ENCODE peak calls at places on chromosomes 3 and 15, in five cellular contexts. G is AG09309, E is foreskin fibroblast, D is Caco-2, F is kidney. B is an unnamed sample.

GRCh38 chr3:131494706-131495105 is 8.1 kb downstream of the MRPL3 start:
- DNase-seq in F (no peak), D (no peak), E (no peak), G (no peak), B (no peak)

GRCh38 chr3:40312661-40313226 is 3.2 kb downstream of the EIF1B start:
- DNase-seq in D (no peak), F (no peak), G (no peak), E (no peak), B (no peak)

GRCh38 chr3:157100997-157101396 is 59.0 kb downstream of the CCNL1 start:
- DNase-seq in E (no peak), F (no peak), G (no peak), D (no peak), B (no peak)

GRCh38 chr3:157335198-157335597 is 101.5 kb upstream of the PTX3 start:
- DNase-seq in E (no peak), F (no peak), D (no peak), G (no peak), B (no peak)

GRCh38 chr3:5160926-5161858 is 26.3 kb upstream of the EDEM1 start:
- DNase-seq in E (no peak), F (no peak), D (no peak), G (no peak), B (no peak)

GRCh38 chr3:24340161-24340560 is 154.5 kb downstream of the THRB start:
- DNase-seq in G (no peak), E (no peak), D (no peak), F (no peak), B (no peak)

GRCh38 chr15:69893863-69894262 is 203.9 kb downstream of the TLE3 start:
- DNase-seq in D (no peak), E (peak; percentile 30), G (peak; percentile 38), F (no peak), B (no peak)

GRCh38 chr3:131694351-131694750 is 191.6 kb upstream of the MRPL3 start:
- DNase-seq in E (no peak), G (no peak), F (no peak), D (no peak), B (no peak)

GRCh38 chr3:144028798-144029411 is 57.3 kb downstream of the DIPK2A start:
- DNase-seq in E (no peak), G (no peak), D (no peak), F (no peak), B (no peak)

GRCh38 chr3:193997228-193998192 is 138.4 kb upstream of the HES1 start:
- DNase-seq in F (no peak), G (peak; percentile 59), D (no peak), E (no peak), B (no peak)

GRCh38 chr3:37531071-37531720 is 330.5 kb upstream of the CTDSPL start:
- DNase-seq in E (no peak), G (no peak), D (no peak), F (no peak), B (no peak)

GRCh38 chr3:99568936-99569335 is 69.5 kb upstream of the COL8A1 start:
- DNase-seq in E (no peak), F (no peak), D (no peak), G (no peak), B (no peak)

GRCh38 chr3:45225465-45226205 is 452 bp downstream of the TMEM158 start:
- DNase-seq in F (peak; percentile 76), E (no peak), D (no peak), G (no peak), B (no peak)

GRCh38 chr3:170707899-170708298 is 122.0 kb upstream of the SLC7A14 start:
- DNase-seq in F (no peak), G (no peak), E (no peak), D (no peak), B (no peak)

GRCh38 chr3:40137586-40138295 is 171.8 kb upstream of the EIF1B start:
- DNase-seq in G (peak; percentile 40), F (no peak), D (no peak), E (peak; percentile 86), B (no peak)

GRCh38 chr15:85689729-85690128 is 105.0 kb downstream of the KLHL25 start:
- DNase-seq in F (no peak), D (no peak), E (peak; percentile 27), G (no peak), B (no peak)

GRCh38 chr15:66737243-66738010 is 35.4 kb downstream of the SMAD6 start:
- DNase-seq in G (no peak), F (peak; percentile 50), E (no peak), D (no peak), B (no peak)

GRCh38 chr15:91148243-91148642 is 48.2 kb downstream of the SV2B start:
- DNase-seq in D (no peak), F (no peak), G (no peak), E (no peak), B (no peak)

GRCh38 chr15:72306211-72306785 is 13.7 kb downstream of the CELF6 start:
- DNase-seq in E (peak; percentile 16), G (no peak), F (no peak), D (no peak), B (no peak)

GRCh38 chr3:61353353-61353752 is 102.1 kb upstream of the FHIT start:
- DNase-seq in D (no peak), F (no peak), G (no peak), E (no peak), B (no peak)

GRCh38 chr3:182792901-182793662 is at the start of gene ATP11B:
- DNase-seq in D (peak; percentile 74), F (peak; percentile 90), G (no peak), E (peak; percentile 41), B (peak; percentile 25)

GRCh38 chr3:9248232-9249191 is 934 bp downstream of the SRGAP3 start:
- DNase-seq in D (no peak), G (no peak), F (peak; percentile 71), E (no peak), B (no peak)

GRCh38 chr3:140247775-140248174 is 312.8 kb downstream of the CLSTN2 start:
- DNase-seq in E (no peak), G (no peak), F (no peak), D (peak; percentile 42), B (peak; percentile 58)

GRCh38 chr15:68644088-68644904 is 65.5 kb downstream of the CORO2B start:
- DNase-seq in F (no peak), D (no peak), G (peak; percentile 55), E (peak; percentile 83), B (peak; percentile 36)

GRCh38 chr15:100189849-100190248 is 151.9 kb downstream of the ADAMTS17 start:
- DNase-seq in E (no peak), D (peak; percentile 9), F (peak; percentile 43), G (no peak), B (no peak)

GRCh38 chr3:127168271-127168670 is 24.7 kb upstream of the PRR23E start:
- DNase-seq in D (no peak), E (no peak), G (no peak), F (no peak), B (no peak)

GRCh38 chr15:64599716-64600115 is 139.3 kb downstream of the ZNF609 start:
- DNase-seq in E (peak; percentile 20), D (no peak), G (no peak), F (no peak), B (no peak)

GRCh38 chr15:33243393-33243792 is 48.9 kb upstream of the FMN1 start:
- DNase-seq in F (no peak), D (no peak), G (no peak), E (no peak), B (no peak)

GRCh38 chr15:81880314-81880713 is 165.5 kb downstream of the MEX3B start:
- DNase-seq in E (no peak), D (no peak), F (no peak), G (no peak), B (no peak)

GRCh38 chr3:187274977-187275338 is 16.6 kb downstream of the MASP1 start:
- DNase-seq in G (no peak), D (no peak), E (no peak), F (no peak), B (peak; percentile 11)

GRCh38 chr3:107370902-107371301 is 6.3 kb upstream of the CCDC54 start:
- DNase-seq in D (no peak), F (no peak), G (no peak), E (no peak), B (no peak)

GRCh38 chr3:102174312-102174712 is 260.5 kb upstream of the ZPLD1 start:
- DNase-seq in D (no peak), G (peak; percentile 46), E (peak; percentile 75), F (no peak), B (no peak)

GRCh38 chr3:70999730-71000129 is 583.8 kb downstream of the FOXP1 start:
- DNase-seq in G (no peak), D (no peak), F (no peak), E (peak; percentile 77), B (no peak)

GRCh38 chr15:97875513-97876285 is 84.8 kb upstream of the ARRDC4 start:
- DNase-seq in D (no peak), E (no peak), G (no peak), F (no peak), B (no peak)

DNA sequence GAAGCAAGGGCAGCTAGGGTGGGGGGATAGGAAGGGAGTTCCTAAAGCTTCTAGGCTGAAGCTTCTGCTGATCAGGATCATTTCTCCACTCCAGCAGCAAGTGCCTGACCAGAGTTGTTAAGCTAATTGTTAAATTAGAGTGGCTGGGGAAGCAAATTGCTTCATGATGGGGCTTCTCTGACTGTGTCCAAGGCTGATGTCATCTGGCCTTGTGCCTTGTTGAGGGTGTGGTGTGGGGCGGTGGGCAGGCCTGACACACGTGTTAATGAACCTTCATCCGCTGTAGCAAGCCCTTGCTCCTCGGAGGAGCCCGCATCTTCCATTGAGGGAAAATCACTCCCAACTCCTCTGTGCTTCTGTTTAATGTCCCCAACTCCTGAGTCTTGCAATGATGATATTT is 84.3 kb upstream of the ROPN1 start:
- DNase-seq in D (no peak), F (no peak), G (no peak), E (no peak), B (no peak)
- H3K4me3 ChIP-seq in D (no peak overlapping the region), F (no peak overlapping the region), G (no peak overlapping the region), E (no peak overlapping the region), B (no peak overlapping the region)

GRCh38 chr3:153927107-153927506 is 194.1 kb upstream of the ARHGEF26 start:
- DNase-seq in F (no peak), D (no peak), G (peak; percentile 67), E (peak; percentile 64), B (peak; percentile 25)
- TF ChIP-seq CTCF in F (peak; percentile 9), D (no peak), G (no peak), E (peak; percentile 12), B (peak; percentile 25)

DNA sequence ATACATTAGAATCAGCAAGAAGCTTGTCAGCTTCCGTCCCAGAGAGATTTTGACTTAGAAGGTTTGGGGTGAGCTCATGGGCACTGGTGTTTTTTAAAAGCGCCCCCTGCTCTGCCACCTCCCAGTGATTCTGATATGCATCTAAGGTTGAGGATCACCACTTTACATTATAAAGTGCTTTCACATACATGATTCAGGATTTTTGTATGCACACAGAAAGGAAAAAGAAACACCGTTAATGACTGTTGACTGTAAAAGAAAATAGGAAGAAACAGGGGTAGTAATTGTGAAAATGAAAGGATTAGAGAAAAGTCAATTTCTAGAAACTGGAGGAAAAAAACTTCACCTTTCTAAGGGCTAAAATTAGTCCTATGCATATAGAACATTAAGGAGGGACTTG is 104.9 kb upstream of the ZBED2 start:
- DNase-seq in G (no peak), F (no peak), D (no peak), E (no peak), B (no peak)
- H3K4me3 ChIP-seq in G (no peak overlapping the region), F (no peak overlapping the region), D (no peak overlapping the region), E (no peak overlapping the region), B (no peak overlapping the region)

DNA sequence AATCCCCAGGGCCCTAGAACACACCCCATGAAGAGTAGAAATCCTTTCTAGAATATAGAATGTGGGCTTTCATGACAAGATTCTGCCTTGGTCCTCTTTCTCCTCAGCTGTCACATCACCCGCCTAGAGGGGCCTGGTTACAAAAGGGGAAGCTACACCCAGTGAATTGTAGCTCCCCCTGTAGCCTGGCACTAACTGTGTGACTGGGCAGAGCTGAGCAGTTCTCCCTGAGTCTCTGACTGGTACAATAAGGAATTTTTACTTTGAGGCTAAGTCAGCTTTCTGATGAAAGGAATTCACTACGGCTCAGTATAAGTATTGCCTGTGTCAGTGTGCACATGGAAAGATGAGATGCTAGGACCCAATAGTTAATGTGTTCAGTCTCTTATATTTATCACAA is 28.7 kb upstream of the ZNF148 start:
- DNase-seq in G (no peak), E (no peak), F (no peak), D (no peak), B (no peak)
- TF ChIP-seq CTCF in G (peak; percentile 37), E (peak; percentile 7), F (no peak), D (no peak), B (peak; percentile 51)